ENCODE peak calls at places on chromosomes 12 and 14, in seven cellular contexts. One of them, this sample, is unnamed.

GRCh38 chr14:74425525-74426201 is 347 bp downstream of the SYNDIG1L start:
- DNase-seq in SJCRH30: no peak
- DNase-seq in DND-41: no peak
- DNase-seq in kidney: peak; percentile 69
- DNase-seq in breast epithelium: no peak
- DNase-seq in left ventricle myocardium inferior: peak; percentile 38
- DNase-seq in heart right ventricle: peak; percentile 20
- DNase-seq in this sample: peak; percentile 58

GRCh38 chr12:56084958-56085543 is 5.1 kb downstream of the ERBB3 start:
- DNase-seq in breast epithelium: no peak
- DNase-seq in kidney: no peak
- DNase-seq in DND-41: peak; percentile 41
- DNase-seq in heart right ventricle: no peak
- DNase-seq in left ventricle myocardium inferior: no peak
- DNase-seq in SJCRH30: peak; percentile 39
- DNase-seq in this sample: no peak

GRCh38 chr12:104455594-104456416 is 943 bp upstream of the CHST11 start:
- DNase-seq in left ventricle myocardium inferior: no peak
- DNase-seq in heart right ventricle: no peak
- DNase-seq in SJCRH30: peak; percentile 8
- DNase-seq in breast epithelium: no peak
- DNase-seq in DND-41: peak; percentile 49
- DNase-seq in kidney: no peak
- DNase-seq in this sample: no peak

GRCh38 chr12:126069549-126070165 is 1004.4 kb downstream of the AACS start:
- DNase-seq in left ventricle myocardium inferior: no peak
- DNase-seq in SJCRH30: peak; percentile 75
- DNase-seq in breast epithelium: no peak
- DNase-seq in kidney: no peak
- DNase-seq in heart right ventricle: no peak
- DNase-seq in DND-41: peak; percentile 62
- DNase-seq in this sample: peak; percentile 38

GRCh38 chr12:31279525-31279924 is 46.4 kb downstream of the SINHCAF start:
- DNase-seq in SJCRH30: no peak
- DNase-seq in heart right ventricle: no peak
- DNase-seq in DND-41: no peak
- DNase-seq in kidney: no peak
- DNase-seq in left ventricle myocardium inferior: no peak
- DNase-seq in breast epithelium: no peak
- DNase-seq in this sample: no peak

GRCh38 chr14:20683896-20684661 is at the start of gene RNASE4:
- DNase-seq in breast epithelium: peak; percentile 85
- DNase-seq in heart right ventricle: peak; percentile 81
- DNase-seq in kidney: peak; percentile 93
- DNase-seq in DND-41: peak; percentile 83
- DNase-seq in SJCRH30: peak; percentile 83
- DNase-seq in left ventricle myocardium inferior: peak; percentile 85
- DNase-seq in this sample: peak; percentile 78

GRCh38 chr12:38956337-38956736 is 50.9 kb upstream of the CPNE8 start:
- DNase-seq in SJCRH30: peak; percentile 39
- DNase-seq in DND-41: no peak
- DNase-seq in breast epithelium: no peak
- DNase-seq in kidney: no peak
- DNase-seq in left ventricle myocardium inferior: no peak
- DNase-seq in heart right ventricle: no peak
- DNase-seq in this sample: no peak

GRCh38 chr12:118334939-118335567 is 37.7 kb downstream of the TAOK3 start:
- DNase-seq in left ventricle myocardium inferior: no peak
- DNase-seq in heart right ventricle: no peak
- DNase-seq in kidney: no peak
- DNase-seq in DND-41: no peak
- DNase-seq in breast epithelium: no peak
- DNase-seq in SJCRH30: no peak
- DNase-seq in this sample: no peak

GRCh38 chr12:3256103-3256551 is 178.9 kb downstream of the TSPAN9 start:
- DNase-seq in left ventricle myocardium inferior: peak; percentile 58
- DNase-seq in heart right ventricle: peak; percentile 80
- DNase-seq in DND-41: no peak
- DNase-seq in kidney: no peak
- DNase-seq in breast epithelium: no peak
- DNase-seq in SJCRH30: no peak
- DNase-seq in this sample: no peak

GRCh38 chr14:84442481-84442880 is 1087.5 kb upstream of the FLRT2 start:
- DNase-seq in SJCRH30: peak; percentile 6
- DNase-seq in DND-41: no peak
- DNase-seq in breast epithelium: no peak
- DNase-seq in left ventricle myocardium inferior: no peak
- DNase-seq in heart right ventricle: no peak
- DNase-seq in kidney: no peak
- DNase-seq in this sample: no peak

GRCh38 chr12:27300251-27300650 is 32.4 kb upstream of the BMAL2 start:
- DNase-seq in SJCRH30: no peak
- DNase-seq in left ventricle myocardium inferior: no peak
- DNase-seq in DND-41: no peak
- DNase-seq in kidney: no peak
- DNase-seq in heart right ventricle: no peak
- DNase-seq in breast epithelium: no peak
- DNase-seq in this sample: no peak
- H3K4me1 ChIP-seq in SJCRH30: no peaks in the 10 kb centered on the region
- H3K4me1 ChIP-seq in left ventricle myocardium inferior: peaks cover 46% of the 10 kb centered on the region
- H3K4me1 ChIP-seq in DND-41: no peaks in the 10 kb centered on the region
- H3K4me1 ChIP-seq in kidney: no peaks in the 10 kb centered on the region
- H3K4me1 ChIP-seq in heart right ventricle: peaks cover 65% of the 10 kb centered on the region
- H3K4me1 ChIP-seq in breast epithelium: no peaks in the 10 kb centered on the region
- H3K4me1 ChIP-seq in this sample: no peaks in the 10 kb centered on the region

GRCh38 chr14:105913861-105914260 is 387.5 kb downstream of the TMEM121 start:
- DNase-seq in breast epithelium: no peak
- DNase-seq in left ventricle myocardium inferior: peak; percentile 7
- DNase-seq in DND-41: no peak
- DNase-seq in heart right ventricle: no peak
- DNase-seq in kidney: peak; percentile 48
- DNase-seq in SJCRH30: no peak
- DNase-seq in this sample: no peak

GRCh38 chr14:105913221-105913620 is 386.8 kb downstream of the TMEM121 start:
- DNase-seq in breast epithelium: no peak
- DNase-seq in DND-41: no peak
- DNase-seq in kidney: no peak
- DNase-seq in SJCRH30: no peak
- DNase-seq in heart right ventricle: no peak
- DNase-seq in left ventricle myocardium inferior: no peak
- DNase-seq in this sample: no peak

GRCh38 chr14:105911006-105911847 is 384.8 kb downstream of the TMEM121 start:
- DNase-seq in SJCRH30: no peak
- DNase-seq in DND-41: no peak
- DNase-seq in heart right ventricle: no peak
- DNase-seq in kidney: peak; percentile 59
- DNase-seq in breast epithelium: no peak
- DNase-seq in left ventricle myocardium inferior: no peak
- DNase-seq in this sample: no peak

GRCh38 chr14:105914738-105915385 is 388.5 kb downstream of the TMEM121 start:
- DNase-seq in heart right ventricle: no peak
- DNase-seq in breast epithelium: no peak
- DNase-seq in kidney: peak; percentile 48
- DNase-seq in DND-41: no peak
- DNase-seq in left ventricle myocardium inferior: peak; percentile 2
- DNase-seq in SJCRH30: no peak
- DNase-seq in this sample: no peak

GRCh38 chr14:105912641-105913180 is 386.3 kb downstream of the TMEM121 start:
- DNase-seq in kidney: peak; percentile 44
- DNase-seq in DND-41: no peak
- DNase-seq in heart right ventricle: no peak
- DNase-seq in left ventricle myocardium inferior: peak; percentile 4
- DNase-seq in SJCRH30: no peak
- DNase-seq in breast epithelium: no peak
- DNase-seq in this sample: no peak
- H3K4me3 ChIP-seq in kidney: no peak overlapping the region
- H3K4me3 ChIP-seq in DND-41: no peak overlapping the region
- H3K4me3 ChIP-seq in heart right ventricle: no peak overlapping the region
- H3K4me3 ChIP-seq in left ventricle myocardium inferior: no peak overlapping the region
- H3K4me3 ChIP-seq in SJCRH30: no peak overlapping the region
- H3K4me3 ChIP-seq in breast epithelium: no peak overlapping the region
- H3K4me3 ChIP-seq in this sample: no peak overlapping the region

GRCh38 chr14:30085943-30086342 is 158.3 kb upstream of the PRKD1 start:
- DNase-seq in heart right ventricle: peak; percentile 62
- DNase-seq in left ventricle myocardium inferior: peak; percentile 38
- DNase-seq in kidney: no peak
- DNase-seq in SJCRH30: no peak
- DNase-seq in DND-41: no peak
- DNase-seq in breast epithelium: no peak
- DNase-seq in this sample: no peak

GRCh38 chr14:30088620-30089019 is 161.0 kb upstream of the PRKD1 start:
- DNase-seq in kidney: no peak
- DNase-seq in breast epithelium: no peak
- DNase-seq in heart right ventricle: no peak
- DNase-seq in DND-41: no peak
- DNase-seq in left ventricle myocardium inferior: no peak
- DNase-seq in SJCRH30: no peak
- DNase-seq in this sample: no peak
- H3K9me3 ChIP-seq in kidney: peaks cover 10% of the 10 kb centered on the region
- H3K9me3 ChIP-seq in breast epithelium: peaks cover 18% of the 10 kb centered on the region
- H3K9me3 ChIP-seq in heart right ventricle: no peaks in the 10 kb centered on the region
- H3K9me3 ChIP-seq in DND-41: peaks cover 4% of the 10 kb centered on the region
- H3K9me3 ChIP-seq in left ventricle myocardium inferior: peaks cover 65% of the 10 kb centered on the region
- H3K9me3 ChIP-seq in SJCRH30: peaks cover 3% of the 10 kb centered on the region
- H3K9me3 ChIP-seq in this sample: no peaks in the 10 kb centered on the region

GRCh38 chr12:124489220-124489619 is 78.2 kb downstream of the NCOR2 start:
- DNase-seq in DND-41: no peak
- DNase-seq in kidney: no peak
- DNase-seq in breast epithelium: no peak
- DNase-seq in heart right ventricle: no peak
- DNase-seq in SJCRH30: no peak
- DNase-seq in left ventricle myocardium inferior: no peak
- DNase-seq in this sample: no peak

GRCh38 chr12:124491310-124491709 is 76.1 kb downstream of the NCOR2 start:
- DNase-seq in kidney: no peak
- DNase-seq in breast epithelium: no peak
- DNase-seq in heart right ventricle: no peak
- DNase-seq in SJCRH30: no peak
- DNase-seq in DND-41: no peak
- DNase-seq in left ventricle myocardium inferior: no peak
- DNase-seq in this sample: no peak

GRCh38 chr12:124489915-124490583 is 77.4 kb downstream of the NCOR2 start:
- DNase-seq in DND-41: no peak
- DNase-seq in kidney: peak; percentile 48
- DNase-seq in left ventricle myocardium inferior: no peak
- DNase-seq in SJCRH30: no peak
- DNase-seq in breast epithelium: no peak
- DNase-seq in heart right ventricle: no peak
- DNase-seq in this sample: no peak

GRCh38 chr12:124491856-124492420 is 75.5 kb downstream of the NCOR2 start:
- DNase-seq in SJCRH30: no peak
- DNase-seq in heart right ventricle: no peak
- DNase-seq in kidney: peak; percentile 58
- DNase-seq in breast epithelium: no peak
- DNase-seq in DND-41: no peak
- DNase-seq in left ventricle myocardium inferior: no peak
- DNase-seq in this sample: no peak

DNA sequence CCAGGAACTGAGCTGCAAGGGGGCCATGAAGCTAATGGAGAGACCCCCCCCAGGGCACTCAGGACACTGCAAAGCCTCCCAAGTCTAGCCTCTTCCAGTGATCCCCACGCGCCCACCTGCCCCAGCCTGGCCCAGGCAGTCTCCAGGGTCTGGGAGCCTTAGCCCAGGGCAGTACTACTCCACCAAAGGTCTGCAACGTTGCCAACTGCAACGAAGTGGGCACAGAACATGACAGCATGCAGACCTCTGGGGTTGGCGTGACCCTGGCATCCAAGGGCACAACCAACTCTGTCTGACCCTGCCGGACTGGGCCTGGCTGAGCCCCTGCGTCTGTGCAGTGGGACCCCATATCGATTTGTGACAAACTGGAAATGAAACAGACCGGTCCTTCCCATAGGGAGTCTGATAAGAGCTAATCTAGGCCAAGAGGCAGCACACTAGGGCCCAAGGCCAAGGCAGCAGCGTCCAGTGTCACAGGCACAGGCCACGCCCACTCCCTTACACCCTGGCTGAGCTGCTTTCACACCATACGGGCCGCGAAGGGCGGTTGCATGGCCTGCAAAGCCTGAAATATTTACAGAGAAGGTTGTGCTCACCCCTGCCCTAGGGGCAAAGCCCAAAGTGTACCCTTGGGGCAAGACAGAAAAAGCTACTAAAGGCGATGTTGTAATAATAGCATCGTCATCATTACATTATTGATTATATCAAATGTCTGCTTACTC is 76.7 kb downstream of the NCOR2 start:
- DNase-seq in DND-41: no peak
- DNase-seq in left ventricle myocardium inferior: peak; percentile 92
- DNase-seq in SJCRH30: no peak
- DNase-seq in breast epithelium: no peak
- DNase-seq in heart right ventricle: peak; percentile 90
- DNase-seq in kidney: peak; percentile 91
- DNase-seq in this sample: no peak
- H3K4me1 ChIP-seq in DND-41: no peaks in the 10 kb centered on the region
- H3K4me1 ChIP-seq in left ventricle myocardium inferior: peaks cover 94% of the 10 kb centered on the region
- H3K4me1 ChIP-seq in SJCRH30: peaks cover 15% of the 10 kb centered on the region
- H3K4me1 ChIP-seq in breast epithelium: no peaks in the 10 kb centered on the region
- H3K4me1 ChIP-seq in heart right ventricle: peaks cover 94% of the 10 kb centered on the region
- H3K4me1 ChIP-seq in kidney: no peaks in the 10 kb centered on the region
- H3K4me1 ChIP-seq in this sample: no peaks in the 10 kb centered on the region